ENCODE peak calls at places on chromosome 20, in four cellular contexts. O is HepG2, M is WTC11, Q is K562. U is an unnamed sample.

GRCh38 chr20:37920270-37920669 is 17.3 kb downstream of the VSTM2L start:
- DNase-seq in O (no peak), M (no peak), Q (no peak), U (no peak)

GRCh38 chr20:48729538-48729937 is 98.3 kb downstream of the PREX1 start:
- DNase-seq in O (no peak), M (no peak), Q (no peak), U (no peak)

GRCh38 chr20:51259455-51259854 is 236.5 kb upstream of the KCNG1 start:
- DNase-seq in O (no peak), M (no peak), Q (no peak), U (no peak)

GRCh38 chr20:63519765-63520593 is 586 bp upstream of the PPDPF start:
- DNase-seq in O (no peak), M (peak; percentile 78), Q (peak; percentile 66), U (no peak)

GRCh38 chr20:63518946-63519764 is 1.4 kb upstream of the PPDPF start:
- DNase-seq in O (no peak), M (no peak), Q (no peak), U (no peak)

GRCh38 chr20:4961746-4962145 is 39.6 kb downstream of the SLC23A2 start:
- DNase-seq in O (peak; percentile 99), M (no peak), Q (peak; percentile 31), U (no peak)

GRCh38 chr20:34708621-34709043 is 4.5 kb downstream of the TP53INP2 start:
- DNase-seq in O (no peak), M (peak; percentile 77), Q (peak; percentile 74), U (no peak)

GRCh38 chr20:32589256-32589655 is 4.1 kb upstream of the NOL4L start:
- DNase-seq in O (no peak), M (no peak), Q (no peak), U (no peak)

GRCh38 chr20:4283011-4283410 is 267.7 kb upstream of the RNF24 start:
- DNase-seq in O (no peak), M (no peak), Q (no peak), U (no peak)

GRCh38 chr20:20755674-20756319 is 43.4 kb upstream of the RALGAPA2 start:
- DNase-seq in O (peak; percentile 41), M (no peak), Q (no peak), U (no peak)

GRCh38 chr20:52484438-52484837 is 292.9 kb upstream of the ZFP64 start:
- DNase-seq in O (no peak), M (no peak), Q (no peak), U (no peak)

GRCh38 chr20:58652606-58653303 is 1.7 kb downstream of the STX16 start:
- DNase-seq in O (no peak), M (peak; percentile 7), Q (peak; percentile 40), U (no peak)

GRCh38 chr20:6718660-6719059 is 48.8 kb upstream of the BMP2 start:
- DNase-seq in O (no peak), M (no peak), Q (no peak), U (no peak)

GRCh38 chr20:57714409-57715267 is 4.8 kb upstream of the PMEPA1 start:
- DNase-seq in O (no peak), M (no peak), Q (no peak), U (no peak)

GRCh38 chr20:38034108-38034649 is 633 bp downstream of the RPRD1B start:
- DNase-seq in O (no peak), M (no peak), Q (peak; percentile 26), U (no peak)

GRCh38 chr20:50172347-50173013 is 18.1 kb upstream of the CEBPB start:
- DNase-seq in O (peak; percentile 97), M (peak; percentile 93), Q (no peak), U (no peak)

GRCh38 chr20:44728835-44729342 is 13.7 kb downstream of the CCN5 start:
- DNase-seq in O (no peak), M (peak; percentile 55), Q (no peak), U (no peak)

GRCh38 chr20:59940956-59941294 is 736 bp downstream of the FAM217B start:
- DNase-seq in O (no peak), M (no peak), Q (no peak), U (no peak)

GRCh38 chr20:10832146-10832545 is 158.3 kb upstream of the JAG1 start:
- DNase-seq in O (no peak), M (no peak), Q (no peak), U (no peak)

GRCh38 chr20:24580006-24580405 is 110.6 kb downstream of the SYNDIG1 start:
- DNase-seq in O (no peak), M (no peak), Q (no peak), U (no peak)

GRCh38 chr20:38447931-38448675 is 13.0 kb upstream of the SNHG17 start:
- DNase-seq in O (peak; percentile 79), M (no peak), Q (peak; percentile 74), U (no peak)

GRCh38 chr20:19540401-19540800 is 217.7 kb upstream of the RIN2 start:
- DNase-seq in O (no peak), M (no peak), Q (no peak), U (no peak)
- TF ChIP-seq NR2C2 in O (no peak), M (no peak), Q (no peak), U (no peak)

GRCh38 chr20:47334022-47334551 is 22.4 kb downstream of the ZMYND8 start:
- DNase-seq in O (peak; percentile 99), M (no peak), Q (no peak), U (no peak)
- TF ChIP-seq NR2C2 in O (no peak), M (no peak), Q (no peak), U (no peak)

DNA sequence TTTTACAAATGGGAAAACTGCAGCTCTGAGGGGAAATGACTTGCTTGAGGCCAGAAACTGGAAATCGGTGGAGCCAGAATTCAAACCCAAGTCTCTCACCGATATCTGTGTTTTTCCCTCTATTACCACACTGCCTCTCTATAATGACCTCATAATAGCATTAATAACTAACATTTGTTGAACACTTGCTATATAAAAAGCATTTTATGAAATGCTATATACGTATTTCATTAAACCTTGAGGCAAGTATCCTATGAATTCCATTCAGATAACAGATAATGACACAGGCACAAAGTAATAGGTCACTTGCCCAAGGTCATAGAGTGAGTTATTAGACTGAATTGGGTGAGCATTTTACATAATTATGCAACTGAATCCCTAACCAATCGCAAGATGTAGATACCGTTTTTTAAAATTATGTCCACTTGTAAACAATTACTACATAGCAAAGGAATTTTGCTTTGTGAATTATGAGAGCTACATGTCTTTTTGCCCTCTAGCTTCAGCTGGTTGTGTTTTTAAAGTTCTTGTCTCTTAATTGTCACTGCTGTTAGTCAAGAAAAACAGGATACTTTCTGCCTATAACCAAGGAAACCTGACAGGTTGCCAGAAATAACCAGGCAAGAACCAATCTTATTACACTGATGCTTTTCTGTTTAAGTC is 4.7 kb downstream of the DSN1 start:
- DNase-seq in O (no peak), M (no peak), Q (no peak), U (no peak)
- TF ChIP-seq NR2C2 in O (no peak), M (no peak), Q (no peak), U (no peak)

GRCh38 chr20:23161968-23162696 is 76.0 kb upstream of the CD93 start:
- DNase-seq in O (peak; percentile 73), M (no peak), Q (no peak), U (no peak)
- TF ChIP-seq NR2C2 in O (no peak), M (no peak), Q (no peak), U (no peak)

GRCh38 chr20:544153-544725 is 649 bp upstream of the CSNK2A1 start:
- DNase-seq in O (no peak), M (no peak), Q (peak; percentile 27), U (no peak)

GRCh38 chr20:543369-544152 is at the start of gene CSNK2A1:
- DNase-seq in O (peak; percentile 95), M (peak; percentile 96), Q (peak; percentile 94), U (peak; percentile 94)

GRCh38 chr20:539848-540247 is 3.7 kb downstream of the CSNK2A1 start:
- DNase-seq in O (peak; percentile 51), M (no peak), Q (peak; percentile 25), U (no peak)

GRCh38 chr20:540391-541201 is 3.0 kb downstream of the CSNK2A1 start:
- DNase-seq in O (peak; percentile 52), M (no peak), Q (no peak), U (no peak)

DNA sequence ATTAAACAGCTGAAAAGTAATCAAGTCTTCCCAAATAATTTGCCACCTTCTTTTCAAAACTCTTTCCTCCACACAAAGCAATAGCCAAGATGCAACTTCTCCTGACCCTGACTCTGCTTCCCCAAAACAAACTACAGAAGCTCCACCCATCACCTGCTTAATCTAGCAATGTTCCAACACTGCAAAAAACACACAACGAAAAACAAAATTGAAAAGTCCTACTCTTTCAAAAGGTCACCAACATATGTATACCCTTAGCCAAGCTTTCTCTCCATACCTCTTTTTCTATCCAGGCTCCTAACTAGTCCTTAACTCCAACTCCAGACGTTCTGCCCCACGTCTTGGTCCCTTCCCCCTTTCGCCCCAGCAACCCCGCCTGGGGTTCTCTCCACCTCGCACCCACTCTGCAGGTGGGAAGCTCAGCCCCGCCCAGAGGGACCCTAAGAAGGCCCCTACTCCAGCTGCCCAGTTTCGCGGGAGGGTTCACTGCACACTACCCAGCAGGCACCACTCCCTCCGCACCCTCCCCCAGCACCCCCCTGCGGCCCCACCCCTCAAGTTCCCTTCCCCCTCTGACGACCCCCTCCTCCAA is 717 bp downstream of the CSNK2A1 start:
- DNase-seq in O (no peak), M (peak; percentile 24), Q (peak; percentile 48), U (no peak)
- TF ChIP-seq NR2C2 in O (no peak), M (no peak), Q (no peak), U (no peak)

GRCh38 chr20:54291339-54292060 is 83.6 kb downstream of the PFDN4 start:
- DNase-seq in O (no peak), M (no peak), Q (no peak), U (no peak)
- TF ChIP-seq NR2C2 in O (no peak), M (no peak), Q (no peak), U (no peak)

GRCh38 chr20:18541741-18542140 is 25.5 kb upstream of the SMIM26 start:
- DNase-seq in O (no peak), M (no peak), Q (no peak), U (no peak)
- TF ChIP-seq NR2C2 in O (no peak), M (no peak), Q (no peak), U (no peak)

GRCh38 chr20:1721687-1722512 is 64.3 kb upstream of the SIRPG start:
- DNase-seq in O (no peak), M (peak; percentile 67), Q (no peak), U (no peak)

GRCh38 chr20:1720845-1721475 is 63.4 kb upstream of the SIRPG start:
- DNase-seq in O (no peak), M (no peak), Q (no peak), U (no peak)

GRCh38 chr20:1722513-1723050 is 65.0 kb upstream of the SIRPG start:
- DNase-seq in O (no peak), M (no peak), Q (no peak), U (no peak)

GRCh38 chr20:1720226-1720625 is 62.6 kb upstream of the SIRPG start:
- DNase-seq in O (no peak), M (no peak), Q (no peak), U (no peak)

DNA sequence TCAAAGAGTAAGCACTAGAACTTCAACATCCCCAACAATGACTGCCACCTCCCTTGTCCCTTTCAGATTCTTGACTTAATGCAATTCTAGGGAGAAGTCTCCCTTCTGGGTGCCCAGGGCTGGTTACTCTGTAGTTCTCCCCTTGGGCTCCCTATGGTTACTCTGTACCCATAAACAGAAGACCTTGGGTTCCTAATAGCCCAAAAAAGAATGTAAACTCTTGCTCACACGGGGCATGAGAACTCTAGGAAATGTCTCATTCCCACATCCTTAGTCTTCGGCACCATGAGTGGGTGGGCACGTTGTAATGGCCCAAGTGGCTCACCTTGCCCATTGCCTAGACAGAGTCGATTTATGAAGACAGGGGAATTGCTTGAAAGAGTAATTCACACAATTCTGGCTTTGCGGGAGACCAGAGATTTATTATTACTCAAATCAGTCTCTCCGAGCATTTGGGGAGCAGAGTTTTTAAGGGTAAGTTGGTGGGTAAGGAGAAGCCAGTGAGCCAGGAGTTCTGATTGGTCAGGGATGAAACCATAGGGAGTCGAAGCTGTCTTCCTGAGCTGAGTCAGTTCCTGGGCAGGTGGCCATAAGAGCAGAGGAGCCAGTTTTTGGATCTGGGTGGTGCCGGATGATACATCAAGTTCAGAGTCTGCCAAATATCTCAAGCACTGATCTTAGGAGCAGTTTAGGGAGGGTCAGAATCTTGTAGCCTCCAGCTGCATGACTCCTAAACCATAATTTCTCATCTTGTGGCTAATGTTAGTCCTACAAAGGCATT is 61.2 kb upstream of the SIRPG start:
- DNase-seq in O (no peak), M (no peak), Q (no peak), U (no peak)
- TF ChIP-seq NR2C2 in O (no peak), M (no peak), Q (no peak), U (no peak)

U was measured in GM12878.